ENCODE peak calls at places on chromosomes 4 and X, in five cellular contexts. G is progenitor cell of endocrine pancreas, K is NCI-H460, P is colonic mucosa, O is B cell. Z is an unnamed sample.
A peak's percentile ranks its signal among the peaks of the same experiment; 100 is the strongest.

GRCh38 chr4:8597319-8597718 is 4.8 kb downstream of the CPZ start:
- DNase-seq in P (no peak), O (no peak), G (no peak), K (no peak), Z (no peak)

GRCh38 chr4:52979821-52980590 is 117.9 kb downstream of the RASL11B start:
- DNase-seq in P (no peak), K (no peak), G (no peak), O (no peak), Z (no peak)

GRCh38 chrX:106919932-106920452 is at the start of gene CLDN2:
- DNase-seq in O (no peak), K (no peak), P (no peak), G (no peak), Z (no peak)

GRCh38 chr4:52244773-52245360 is 193.8 kb downstream of the SPATA18 start:
- DNase-seq in K (no peak), P (no peak), G (no peak), O (no peak), Z (no peak)

GRCh38 chr4:10629394-10629793 is 55.2 kb downstream of the CLNK start:
- DNase-seq in K (no peak), P (no peak), G (no peak), O (no peak), Z (no peak)

GRCh38 chrX:120228187-120228908 is 22.3 kb upstream of the ZBTB33 start:
- DNase-seq in P (no peak), G (no peak), K (no peak), O (no peak), Z (no peak)

GRCh38 chrX:87525771-87526229 is 8.2 kb downstream of the KLHL4 start:
- DNase-seq in K (peak; percentile 76), O (no peak), G (no peak), P (no peak), Z (no peak)

GRCh38 chr4:151627491-151627890 is 133.3 kb downstream of the GATB start:
- DNase-seq in P (no peak), K (no peak), O (no peak), G (no peak), Z (no peak)

GRCh38 chr4:107470173-107470572 is 249.9 kb downstream of the PAPSS1 start:
- DNase-seq in K (no peak), P (no peak), O (no peak), G (no peak), Z (no peak)